ENCODE peak calls at places on chromosome 21, in seven cellular contexts. G is GM23248, W is MM.1S, P is PC-3, H is fibroblast of lung, X is neural progenitor cell, N is endothelial cell of umbilical vein. F is an unnamed sample.

GRCh38 chr21:21396424-21396823 is 398.2 kb downstream of the NCAM2 start:
- DNase-seq in G (no peak), W (no peak), P (no peak), H (no peak), X (no peak), N (no peak), F (no peak)

GRCh38 chr21:26127918-26128317 is 42.7 kb downstream of the APP start:
- DNase-seq in G (peak; percentile 81), W (peak; percentile 32), P (peak; percentile 46), H (peak; percentile 70), X (no peak), N (peak; percentile 66), F (no peak)

GRCh38 chr21:17451364-17451869 is 61.4 kb upstream of the CXADR start:
- DNase-seq in G (peak; percentile 86), W (no peak), P (peak; percentile 45), H (peak; percentile 82), X (no peak), N (peak; percentile 56), F (no peak)

GRCh38 chr21:45372732-45373355 is 32.1 kb upstream of the COL18A1 start:
- DNase-seq in G (no peak), W (no peak), P (peak; percentile 69), H (peak; percentile 75), X (no peak), N (no peak), F (no peak)

GRCh38 chr21:24716306-24716918 is 890.9 kb downstream of the MRPL39 start:
- DNase-seq in G (no peak), W (no peak), P (no peak), H (no peak), X (no peak), N (no peak), F (no peak)

GRCh38 chr21:34201001-34201400 is 127.6 kb downstream of the MRPS6 start:
- DNase-seq in G (no peak), W (no peak), P (no peak), H (no peak), X (no peak), N (no peak), F (no peak)

GRCh38 chr21:37357691-37358090 is 8.9 kb upstream of the DYRK1A start:
- DNase-seq in G (no peak), W (no peak), P (peak; percentile 85), H (no peak), X (no peak), N (peak; percentile 75), F (no peak)

GRCh38 chr21:45323487-45324380 is 36.0 kb upstream of the POFUT2 start:
- DNase-seq in G (peak; percentile 54), W (no peak), P (no peak), H (no peak), X (no peak), N (no peak), F (no peak)

GRCh38 chr21:26769613-26770188 is 75.5 kb downstream of the ADAMTS1 start:
- DNase-seq in G (peak; percentile 78), W (no peak), P (peak; percentile 63), H (peak; percentile 11), X (peak; percentile 33), N (peak; percentile 43), F (peak; percentile 71)

GRCh38 chr21:33380483-33380998 is 22.7 kb upstream of the IFNGR2 start:
- DNase-seq in G (peak; percentile 99), W (peak; percentile 96), P (peak; percentile 99), H (peak; percentile 95), X (no peak), N (peak; percentile 93), F (peak; percentile 88)

GRCh38 chr21:45328198-45329087 is 40.7 kb upstream of the POFUT2 start:
- DNase-seq in G (no peak), W (no peak), P (no peak), H (no peak), X (no peak), N (no peak), F (no peak)

GRCh38 chr21:42569732-42570301 is 56.2 kb downstream of the SLC37A1 start:
- DNase-seq in G (no peak), W (no peak), P (no peak), H (no peak), X (no peak), N (no peak), F (no peak)

GRCh38 chr21:37555672-37556261 is 189.2 kb downstream of the DYRK1A start:
- DNase-seq in G (no peak), W (no peak), P (no peak), H (no peak), X (peak; percentile 28), N (no peak), F (peak; percentile 47)

GRCh38 chr21:17388226-17388625 is 124.6 kb upstream of the CXADR start:
- DNase-seq in G (no peak), W (no peak), P (no peak), H (no peak), X (no peak), N (no peak), F (no peak)

GRCh38 chr21:45246014-45246413 is 41.7 kb downstream of the POFUT2 start:
- DNase-seq in G (no peak), W (no peak), P (no peak), H (no peak), X (no peak), N (no peak), F (no peak)

GRCh38 chr21:36761685-36762084 is 62.8 kb downstream of the SIM2 start:
- DNase-seq in G (no peak), W (no peak), P (no peak), H (no peak), X (no peak), N (no peak), F (no peak)

GRCh38 chr21:45636459-45636858 is 7.1 kb upstream of the PCBP3 start:
- DNase-seq in G (no peak), W (no peak), P (no peak), H (no peak), X (no peak), N (no peak), F (no peak)

GRCh38 chr21:42414928-42415769 is 11.4 kb downstream of the UBASH3A start:
- DNase-seq in G (peak; percentile 60), W (no peak), P (peak; percentile 82), H (peak; percentile 79), X (no peak), N (peak; percentile 16), F (no peak)

DNA sequence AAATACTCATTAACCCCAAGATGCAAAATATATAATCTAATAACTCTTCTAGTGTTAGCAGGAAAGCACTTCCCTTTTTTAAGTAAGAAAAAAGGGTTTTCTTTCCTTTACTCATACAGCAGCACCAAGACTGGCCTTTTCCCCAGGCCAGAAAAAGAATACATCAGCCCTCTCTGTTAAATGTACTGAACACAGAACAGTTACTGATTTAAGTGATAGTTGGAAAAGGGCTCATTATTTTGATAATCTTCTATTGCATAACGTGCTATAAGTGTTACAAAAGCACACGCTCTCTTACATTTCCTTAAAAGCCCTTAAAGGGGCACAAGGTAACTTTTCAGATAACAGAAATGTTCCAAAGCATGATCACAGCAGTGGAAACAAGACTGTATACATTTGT is 142.9 kb downstream of the TIAM1 start:
- DNase-seq in G (peak; percentile 38), W (no peak), P (no peak), H (no peak), X (no peak), N (no peak), F (no peak)
- H3K27ac ChIP-seq in G (peak overlapping the region; percentile 58), W (no peak overlapping the region), P (no peak overlapping the region), H (no peak overlapping the region), X (no peak overlapping the region), N (no peak overlapping the region), F (no peak overlapping the region)

GRCh38 chr21:39316729-39317128 is 3.3 kb upstream of the BRWD1 start:
- DNase-seq in G (peak; percentile 17), W (no peak), P (peak; percentile 31), H (no peak), X (no peak), N (no peak), F (no peak)
- H3K9me3 ChIP-seq in G (no peaks in the 10 kb centered on the region), W (no peaks in the 10 kb centered on the region), P (no peaks in the 10 kb centered on the region), H (no peaks in the 10 kb centered on the region), X (no peaks in the 10 kb centered on the region), N (no peaks in the 10 kb centered on the region), F (no peaks in the 10 kb centered on the region)

DNA sequence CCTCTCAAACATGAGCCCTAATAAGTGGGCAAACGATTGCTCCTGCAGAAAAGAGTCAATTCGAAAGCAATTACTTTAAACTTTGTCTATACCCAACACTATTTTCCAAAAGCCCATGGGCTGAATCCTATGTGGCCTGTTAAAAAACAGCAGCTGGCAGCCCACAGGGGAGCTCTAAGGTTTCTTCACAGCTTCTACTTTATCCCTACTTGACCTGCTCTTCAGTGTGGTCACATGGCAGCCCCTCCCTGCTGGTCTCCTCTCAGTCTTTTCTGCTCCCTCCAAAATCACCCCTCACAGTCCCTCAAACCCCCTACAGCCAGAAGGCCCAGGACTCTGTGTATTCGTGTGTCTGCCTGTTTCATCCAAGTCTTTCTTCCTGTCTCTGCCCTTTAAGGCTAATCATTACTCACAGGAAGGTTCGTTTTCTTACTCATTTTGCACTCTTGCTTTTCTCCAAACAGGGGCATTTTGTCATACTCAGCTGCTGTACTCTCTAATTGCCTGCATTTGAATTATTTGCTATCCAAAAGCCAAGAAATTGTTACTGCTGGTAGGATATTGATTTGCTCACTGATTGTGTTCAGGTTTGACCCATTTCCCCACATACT is 62.4 kb upstream of the FAM3B start:
- DNase-seq in G (peak; percentile 61), W (no peak), P (peak; percentile 56), H (peak; percentile 62), X (no peak), N (peak; percentile 39), F (no peak)
- TF ChIP-seq EZH2 in G (no peak), W (no peak), P (no peak), H (no peak), X (no peak), N (no peak), F (no peak)

GRCh38 chr21:15617968-15618367 is 111.8 kb upstream of the USP25 start:
- DNase-seq in G (peak; percentile 57), W (no peak), P (peak; percentile 86), H (peak; percentile 76), X (peak; percentile 44), N (peak; percentile 16), F (no peak)

GRCh38 chr21:15620892-15621291 is 108.9 kb upstream of the USP25 start:
- DNase-seq in G (no peak), W (no peak), P (no peak), H (no peak), X (no peak), N (no peak), F (no peak)

GRCh38 chr21:15614757-15615156 is 115.0 kb upstream of the USP25 start:
- DNase-seq in G (no peak), W (no peak), P (no peak), H (no peak), X (no peak), N (no peak), F (peak; percentile 26)

GRCh38 chr21:15616864-15617574 is 112.8 kb upstream of the USP25 start:
- DNase-seq in G (peak; percentile 60), W (no peak), P (no peak), H (peak; percentile 56), X (no peak), N (no peak), F (no peak)
- H3K27ac ChIP-seq in G (peak overlapping the region; percentile 42), W (no peak overlapping the region), P (peak overlapping the region; percentile 11), H (no peak overlapping the region), X (no peak overlapping the region), N (no peak overlapping the region), F (no peak overlapping the region)

GRCh38 chr21:9763807-9764206 is 757.6 kb upstream of the TPTE start:
- DNase-seq in G (no peak), W (no peak), P (no peak), H (no peak), X (no peak), N (no peak), F (no peak)
- H3K9me3 ChIP-seq in G (peaks cover 10% of the 10 kb centered on the region), W (no peaks in the 10 kb centered on the region), P (peaks cover 63% of the 10 kb centered on the region), H (peaks cover 7% of the 10 kb centered on the region), X (peaks cover 84% of the 10 kb centered on the region), N (peaks cover 39% of the 10 kb centered on the region), F (peaks cover 40% of the 10 kb centered on the region)

F was measured in hepatocyte.